ENCODE peak calls at places on chromosomes 4 and X, in nine cellular contexts. X, I, F, O, P, B, L, V and D are unnamed samples.

GRCh38 chr4:84684361-84684760 is 101.4 kb downstream of the CDS1 start:
- DNase-seq in O (no peak), F (no peak), X (no peak), V (no peak), I (no peak), B (no peak), L (no peak), P (no peak), D (no peak)

GRCh38 chrX:2819345-2820130 is 9.2 kb upstream of the GYG2 start:
- DNase-seq in B (peak), F (no peak), X (peak), I (no peak), O (peak), V (no peak), P (no peak), L (peak), D (no peak)

GRCh38 chrX:10564484-10564883 is 55.9 kb downstream of the MID1 start:
- DNase-seq in B (no peak), X (no peak), F (no peak), V (no peak), I (no peak), L (no peak), O (no peak), P (no peak), D (no peak)

GRCh38 chrX:153551135-153551534 is 33.7 kb downstream of the ATP2B3 start:
- DNase-seq in L (peak), B (peak), F (no peak), X (peak), I (no peak), V (no peak), O (peak), P (no peak), D (no peak)

GRCh38 chrX:18676050-18676449 is 4.1 kb upstream of the RS1 start:
- DNase-seq in P (no peak), F (no peak), X (no peak), L (no peak), I (no peak), B (no peak), O (no peak), V (no peak), D (no peak)

GRCh38 chr4:169124661-169125060 is 114.6 kb upstream of the CBR4 start:
- DNase-seq in O (no peak), V (no peak), X (no peak), F (no peak), P (no peak), B (peak), I (no peak), L (no peak), D (no peak)

GRCh38 chrX:9829308-9830267 is 43.4 kb downstream of the SHROOM2 start:
- DNase-seq in L (peak), I (no peak), X (peak), V (no peak), F (no peak), O (no peak), P (peak), B (peak), D (no peak)

GRCh38 chr4:6929735-6930464 is 20.3 kb downstream of the TBC1D14 start:
- DNase-seq in L (no peak), O (no peak), F (no peak), X (no peak), V (no peak), B (no peak), P (no peak), I (no peak), D (no peak)

GRCh38 chr4:85370400-85371032 is 104.4 kb upstream of the ARHGAP24 start:
- DNase-seq in V (peak), X (peak), F (no peak), P (peak), B (peak), O (peak), L (peak), I (no peak), D (no peak)

GRCh38 chrX:63250253-63250868 is 100.8 kb downstream of the SPIN4 start:
- DNase-seq in L (peak), I (peak), F (peak), O (peak), P (peak), B (peak), X (peak), V (peak), D (no peak)

GRCh38 chr4:140427104-140427918 is at the start of gene CLGN:
- DNase-seq in P (peak), V (peak), O (peak), I (peak), B (peak), L (peak), X (peak), F (peak), D (no peak)

GRCh38 chr4:153348006-153348405 is 3.5 kb downstream of the MND1 start:
- DNase-seq in L (no peak), X (no peak), I (no peak), O (no peak), P (no peak), B (peak), V (no peak), F (no peak), D (no peak)

GRCh38 chrX:48831909-48832291 is 3.5 kb downstream of the PCSK1N start:
- DNase-seq in P (no peak), V (no peak), B (no peak), L (no peak), F (no peak), O (no peak), X (no peak), I (no peak), D (no peak)

GRCh38 chr4:176238157-176238608 is 30.8 kb downstream of the ASB5 start:
- DNase-seq in L (peak), O (peak), B (no peak), X (peak), I (no peak), F (no peak), V (no peak), P (no peak), D (no peak)

GRCh38 chr4:80216100-80216761 is 18.9 kb downstream of the PRDM8 start:
- DNase-seq in L (no peak), O (no peak), F (no peak), V (no peak), B (no peak), X (no peak), P (no peak), I (no peak), D (no peak)

GRCh38 chr4:140252144-140252741 is 98.3 kb upstream of the MAML3 start:
- DNase-seq in V (no peak), O (no peak), B (no peak), L (no peak), F (no peak), P (no peak), I (no peak), X (no peak), D (no peak)

GRCh38 chrX:38271154-38271716 is 50.6 kb upstream of the SRPX start:
- DNase-seq in X (peak), B (peak), O (no peak), I (no peak), V (no peak), F (no peak), L (no peak), P (no peak), D (no peak)

GRCh38 chr4:83208776-83209365 is 75.7 kb downstream of the COQ2 start:
- DNase-seq in I (no peak), O (peak), F (no peak), V (no peak), P (no peak), B (peak), X (peak), L (peak), D (no peak)

GRCh38 chr4:36351082-36351666 is 69.8 kb downstream of the DTHD1 start:
- DNase-seq in X (peak), V (peak), B (peak), I (peak), P (peak), L (peak), O (peak), F (peak), D (peak)

GRCh38 chr4:170804930-170805329 is 715.2 kb upstream of the AADAT start:
- DNase-seq in I (no peak), B (no peak), X (no peak), V (no peak), P (no peak), L (no peak), O (no peak), F (no peak), D (no peak)

GRCh38 chr4:143186634-143187033 is 1.9 kb downstream of the USP38 start:
- DNase-seq in V (peak), B (peak), F (peak), P (no peak), O (peak), L (peak), X (peak), I (no peak), D (no peak)

GRCh38 chr4:181998588-181998987 is 244.6 kb upstream of the TENM3 start:
- DNase-seq in B (peak), I (no peak), P (no peak), L (no peak), X (no peak), O (no peak), V (no peak), F (no peak), D (no peak)

GRCh38 chr4:773214-773613 is 52.7 kb downstream of the CPLX1 start:
- DNase-seq in O (no peak), P (no peak), B (no peak), F (no peak), I (no peak), X (no peak), V (no peak), L (no peak), D (no peak)